ENCODE peak calls at places on chromosomes 12 and 14, in nine cellular contexts. Y is natural killer cell, K is RWPE1, W is cardiac muscle cell, M is fibroblast of mammary gland, A is hepatocyte, S is GM12865, U is AG10803, P is upper lobe of right lung. I is an unnamed sample.

GRCh38 chr14:50822501-50823042 is 8.4 kb downstream of the NIN start:
- DNase-seq in Y (no peak), K (no peak), W (no peak), M (no peak), A (no peak), S (peak), U (no peak), P (no peak), I (no peak)

GRCh38 chr12:91423336-91424050 is 240.9 kb upstream of the DCN start:
- DNase-seq in Y (no peak), K (no peak), W (no peak), M (no peak), A (no peak), S (no peak), U (no peak), P (no peak), I (no peak)

GRCh38 chr12:6536894-6537579 is 2.7 kb downstream of the GAPDH start:
- DNase-seq in Y (no peak), K (no peak), W (no peak), M (no peak), A (no peak), S (peak), U (no peak), P (no peak), I (no peak)

GRCh38 chr12:100427078-100427477 is 46.6 kb upstream of the NR1H4 start:
- DNase-seq in Y (no peak), K (peak), W (no peak), M (peak), A (peak), S (no peak), U (peak), P (no peak), I (no peak)

GRCh38 chr12:104370989-104371870 is 67.7 kb downstream of the EID3 start:
- DNase-seq in Y (no peak), K (peak), W (no peak), M (peak), A (no peak), S (no peak), U (peak), P (no peak), I (peak)

GRCh38 chr12:14656846-14657245 is 39.6 kb downstream of the GUCY2C start:
- DNase-seq in Y (no peak), K (no peak), W (no peak), M (no peak), A (no peak), S (no peak), U (no peak), P (no peak), I (no peak)

GRCh38 chr12:76976777-76977465 is 88.4 kb downstream of the E2F7 start:
- DNase-seq in Y (no peak), K (no peak), W (no peak), M (peak), A (no peak), S (no peak), U (peak), P (no peak), I (no peak)

GRCh38 chr12:83474369-83474768 is 787.7 kb downstream of the TMTC2 start:
- DNase-seq in Y (no peak), K (no peak), W (no peak), M (no peak), A (no peak), S (no peak), U (no peak), P (no peak), I (no peak)

GRCh38 chr12:76346798-76347420 is 1.3 kb downstream of the BBS10 start:
- DNase-seq in Y (no peak), K (peak), W (peak), M (peak), A (peak), S (peak), U (peak), P (no peak), I (peak)

GRCh38 chr14:102445641-102446040 is 63.9 kb downstream of the ANKRD9 start:
- DNase-seq in Y (no peak), K (no peak), W (no peak), M (no peak), A (no peak), S (no peak), U (no peak), P (no peak), I (no peak)

GRCh38 chr14:59484611-59485174 is 376 bp downstream of the JKAMP start:
- DNase-seq in Y (no peak), K (no peak), W (no peak), M (peak), A (no peak), S (no peak), U (peak), P (no peak), I (no peak)

GRCh38 chr12:53862831-53863230 is 75.8 kb upstream of the HOXC13 start:
- DNase-seq in Y (no peak), K (peak), W (no peak), M (peak), A (no peak), S (no peak), U (peak), P (no peak), I (no peak)

GRCh38 chr12:116928504-116928903 is 17.8 kb downstream of the FBXW8 start:
- DNase-seq in Y (no peak), K (no peak), W (no peak), M (no peak), A (no peak), S (no peak), U (no peak), P (no peak), I (no peak)

GRCh38 chr12:55728185-55728931 is 451 bp downstream of the CD63 start:
- DNase-seq in Y (no peak), K (peak), W (peak), M (no peak), A (peak), S (peak), U (peak), P (peak), I (peak)

GRCh38 chr12:132327351-132328171 is 1.8 kb downstream of the GALNT9 start:
- DNase-seq in Y (no peak), K (peak), W (no peak), M (peak), A (peak), S (no peak), U (peak), P (peak), I (no peak)

GRCh38 chr12:105469182-105469581 is 138.7 kb downstream of the C12orf75 start:
- DNase-seq in Y (no peak), K (no peak), W (no peak), M (no peak), A (no peak), S (no peak), U (no peak), P (no peak), I (no peak)

GRCh38 chr12:105256921-105257320 is 20.9 kb upstream of the APPL2 start:
- DNase-seq in Y (no peak), K (no peak), W (no peak), M (peak), A (no peak), S (no peak), U (peak), P (no peak), I (no peak)

GRCh38 chr14:67240978-67241415 is 238 bp upstream of the PALS1 start:
- DNase-seq in Y (peak), K (peak), W (peak), M (peak), A (peak), S (peak), U (peak), P (peak), I (peak)

GRCh38 chr12:119649202-119649808 is 18.6 kb upstream of the PRKAB1 start:
- DNase-seq in Y (no peak), K (peak), W (peak), M (no peak), A (no peak), S (no peak), U (no peak), P (no peak), I (no peak)

GRCh38 chr12:4041191-4041885 is 168.1 kb upstream of the PARP11 start:
- DNase-seq in Y (no peak), K (no peak), W (no peak), M (no peak), A (no peak), S (no peak), U (no peak), P (no peak), I (no peak)

GRCh38 chr12:4039927-4040326 is 166.7 kb upstream of the PARP11 start:
- DNase-seq in Y (no peak), K (no peak), W (no peak), M (peak), A (no peak), S (no peak), U (no peak), P (no peak), I (no peak)

GRCh38 chr12:4034926-4035325 is 161.7 kb upstream of the PARP11 start:
- DNase-seq in Y (no peak), K (no peak), W (no peak), M (peak), A (no peak), S (no peak), U (peak), P (no peak), I (no peak)

GRCh38 chr12:4036872-4037271 is 163.7 kb upstream of the PARP11 start:
- DNase-seq in Y (no peak), K (no peak), W (no peak), M (peak), A (no peak), S (no peak), U (no peak), P (no peak), I (no peak)

GRCh38 chr12:4037747-4038312 is 164.6 kb upstream of the PARP11 start:
- DNase-seq in Y (no peak), K (peak), W (peak), M (peak), A (peak), S (no peak), U (peak), P (no peak), I (peak)
- TF ChIP-seq CTCF in Y (peak), K (peak), W (peak), M (peak), A (peak), S (peak), U (peak), P (peak), I (peak)

DNA sequence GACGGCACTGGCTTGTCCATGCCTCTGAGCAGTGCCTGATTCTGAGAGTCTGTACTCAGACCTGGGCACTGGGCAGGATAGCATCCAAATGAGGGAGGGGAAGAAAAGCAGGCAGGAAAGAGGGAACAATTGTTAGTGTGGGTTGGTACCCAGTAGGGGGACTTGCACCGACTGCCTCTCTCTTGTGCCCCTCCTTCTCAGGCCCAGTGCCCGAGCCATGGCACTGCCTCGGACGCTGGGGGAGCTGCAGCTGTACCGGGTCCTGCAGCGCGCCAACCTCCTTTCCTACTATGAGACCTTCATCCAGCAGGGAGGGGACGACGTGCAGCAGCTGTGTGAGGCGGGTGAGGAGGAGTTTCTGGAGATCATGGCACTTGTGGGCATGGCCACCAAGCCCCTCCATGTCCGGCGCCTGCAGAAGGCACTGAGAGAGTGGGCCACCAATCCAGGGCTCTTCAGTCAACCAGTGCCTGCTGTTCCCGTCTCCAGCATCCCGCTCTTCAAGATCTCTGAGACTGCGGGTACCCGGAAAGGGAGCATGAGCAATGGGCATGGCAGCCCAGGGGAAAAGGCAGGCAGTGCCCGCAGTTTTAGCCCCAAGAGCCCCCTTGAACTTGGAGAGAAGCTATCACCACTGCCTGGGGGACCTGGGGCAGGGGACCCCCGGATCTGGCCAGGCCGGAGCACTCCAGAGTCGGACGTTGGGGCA is 2.2 kb downstream of the NAB2 start:
- DNase-seq in Y (no peak), K (no peak), W (no peak), M (peak), A (no peak), S (no peak), U (peak), P (no peak), I (no peak)
- TF ChIP-seq CTCF in Y (no peak), K (no peak), W (no peak), M (peak), A (no peak), S (no peak), U (peak), P (no peak), I (no peak)

DNA sequence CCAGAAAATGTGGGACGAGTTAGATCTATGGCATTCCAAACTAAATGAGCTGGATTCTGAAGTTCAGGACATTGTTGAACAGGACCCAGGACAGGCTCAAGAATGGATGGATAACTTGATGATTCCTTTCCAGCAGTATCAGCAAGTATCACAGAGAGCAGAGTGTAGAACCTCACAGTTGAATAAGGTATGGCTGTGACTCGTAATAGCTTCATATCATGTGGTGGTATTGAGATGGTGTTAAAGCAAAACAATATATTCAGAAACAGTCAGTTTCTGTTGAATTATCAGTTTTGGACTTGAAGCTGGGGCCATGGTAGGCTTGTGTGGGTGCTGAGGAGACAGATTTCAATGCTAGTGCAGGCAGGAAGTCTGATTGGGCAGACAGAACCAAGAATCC is 213.7 kb downstream of the ESR2 start:
- DNase-seq in Y (no peak), K (no peak), W (no peak), M (peak), A (no peak), S (no peak), U (no peak), P (no peak), I (no peak)
- TF ChIP-seq CTCF in Y (no peak), K (no peak), W (no peak), M (no peak), A (no peak), S (no peak), U (no peak), P (no peak), I (no peak)

GRCh38 chr12:79374543-79374942 is 316.2 kb downstream of the PAWR start:
- DNase-seq in Y (no peak), K (peak), W (no peak), M (no peak), A (no peak), S (no peak), U (peak), P (no peak), I (no peak)
- TF ChIP-seq CTCF in Y (no peak), K (no peak), W (no peak), M (no peak), A (no peak), S (no peak), U (peak), P (no peak), I (no peak)